ENCODE peak calls at places on chromosomes 6 and 20, in seven cellular contexts. Q is AG09309; Z is foreskin fibroblast; C is astrocyte of the cerebellum; O is CD8-positive, alpha-beta memory T cell; T is epithelial cell of esophagus; U is lower lobe of right lung. S is an unnamed sample.

GRCh38 chr20:50980851-50981713 is 22.5 kb downstream of the MOCS3 start:
- DNase-seq in Q (no peak), Z (peak; percentile 39), C (peak; percentile 38), O (peak; percentile 56), T (peak; percentile 66), U (peak; percentile 55), S (no peak)

GRCh38 chr6:1609662-1610496 is at the start of gene FOXC1:
- DNase-seq in Q (peak; percentile 85), Z (peak; percentile 90), C (peak; percentile 66), O (no peak), T (peak; percentile 92), U (peak; percentile 85), S (peak; percentile 97)

GRCh38 chr6:13526339-13526717 is 38.9 kb upstream of the GFOD1 start:
- DNase-seq in Q (no peak), Z (no peak), C (no peak), O (no peak), T (no peak), U (no peak), S (no peak)

GRCh38 chr6:154504865-154505449 is 5.5 kb downstream of the CNKSR3 start:
- DNase-seq in Q (no peak), Z (no peak), C (no peak), O (no peak), T (no peak), U (no peak), S (no peak)

GRCh38 chr6:141685416-141685815 is 447.3 kb upstream of the GJE1 start:
- DNase-seq in Q (no peak), Z (no peak), C (no peak), O (no peak), T (peak; percentile 7), U (no peak), S (no peak)

GRCh38 chr20:40293740-40294139 is 395.3 kb downstream of the MAFB start:
- DNase-seq in Q (no peak), Z (no peak), C (no peak), O (no peak), T (no peak), U (no peak), S (peak; percentile 64)

GRCh38 chr6:9388596-9388995 is 953.3 kb upstream of the SLC35B3 start:
- DNase-seq in Q (no peak), Z (no peak), C (no peak), O (no peak), T (no peak), U (no peak), S (no peak)

GRCh38 chr6:95431637-95432228 is 145.6 kb upstream of the MANEA start:
- DNase-seq in Q (peak; percentile 3), Z (no peak), C (peak; percentile 34), O (no peak), T (peak; percentile 63), U (no peak), S (no peak)

GRCh38 chr20:62358171-62358719 is 8.9 kb downstream of the LAMA5 start:
- DNase-seq in Q (no peak), Z (no peak), C (no peak), O (no peak), T (no peak), U (no peak), S (no peak)

GRCh38 chr20:11011653-11012052 is 337.9 kb upstream of the JAG1 start:
- DNase-seq in Q (no peak), Z (no peak), C (no peak), O (no peak), T (no peak), U (no peak), S (no peak)

GRCh38 chr6:15936503-15936902 is 192.4 kb upstream of the MYLIP start:
- DNase-seq in Q (no peak), Z (no peak), C (no peak), O (no peak), T (no peak), U (no peak), S (no peak)

GRCh38 chr20:54431545-54431944 is 43.8 kb upstream of the DOK5 start:
- DNase-seq in Q (peak; percentile 1), Z (peak; percentile 8), C (peak; percentile 12), O (no peak), T (peak; percentile 24), U (no peak), S (no peak)

GRCh38 chr6:151004415-151005024 is 139.0 kb downstream of the MTHFD1L start:
- DNase-seq in Q (peak; percentile 83), Z (peak; percentile 80), C (peak; percentile 81), O (no peak), T (peak; percentile 89), U (no peak), S (no peak)

GRCh38 chr6:151432650-151433049 is 19.3 kb downstream of the RMND1 start:
- DNase-seq in Q (no peak), Z (no peak), C (no peak), O (no peak), T (no peak), U (no peak), S (no peak)

GRCh38 chr6:158629376-158630221 is 14.9 kb downstream of the DYNLT1 start:
- DNase-seq in Q (no peak), Z (no peak), C (no peak), O (no peak), T (no peak), U (no peak), S (peak; percentile 66)

GRCh38 chr6:144678844-144679243 is 393.7 kb downstream of the UTRN start:
- DNase-seq in Q (peak; percentile 62), Z (peak; percentile 39), C (no peak), O (no peak), T (no peak), U (no peak), S (no peak)

GRCh38 chr6:113969888-113970807 is 800 bp downstream of the HDAC2 start:
- DNase-seq in Q (no peak), Z (no peak), C (no peak), O (peak; percentile 47), T (peak; percentile 60), U (peak; percentile 77), S (no peak)

GRCh38 chr6:19368511-19368910 is 468.7 kb upstream of the ID4 start:
- DNase-seq in Q (peak; percentile 48), Z (peak; percentile 38), C (peak; percentile 8), O (no peak), T (peak; percentile 76), U (no peak), S (no peak)

GRCh38 chr6:167000759-167001158 is 1.6 kb downstream of the CEP43 start:
- DNase-seq in Q (no peak), Z (no peak), C (no peak), O (no peak), T (no peak), U (no peak), S (peak; percentile 31)

GRCh38 chr6:42769051-42769450 is 12.8 kb upstream of the BICRAL start:
- DNase-seq in Q (no peak), Z (no peak), C (no peak), O (no peak), T (no peak), U (no peak), S (no peak)

GRCh38 chr6:2959909-2960719 is 11.3 kb downstream of the SERPINB6 start:
- DNase-seq in Q (peak; percentile 47), Z (peak; percentile 85), C (peak; percentile 27), O (no peak), T (peak; percentile 88), U (no peak), S (no peak)

GRCh38 chr6:142805042-142805441 is 139.9 kb downstream of the HIVEP2 start:
- DNase-seq in Q (no peak), Z (no peak), C (no peak), O (no peak), T (no peak), U (no peak), S (no peak)

GRCh38 chr6:16700202-16700997 is 60.9 kb downstream of the ATXN1 start:
- DNase-seq in Q (no peak), Z (no peak), C (no peak), O (peak; percentile 32), T (no peak), U (no peak), S (no peak)

GRCh38 chr6:46935687-46936086 is 13.9 kb upstream of the ADGRF5 start:
- DNase-seq in Q (no peak), Z (no peak), C (no peak), O (no peak), T (no peak), U (peak; percentile 60), S (no peak)

DNA sequence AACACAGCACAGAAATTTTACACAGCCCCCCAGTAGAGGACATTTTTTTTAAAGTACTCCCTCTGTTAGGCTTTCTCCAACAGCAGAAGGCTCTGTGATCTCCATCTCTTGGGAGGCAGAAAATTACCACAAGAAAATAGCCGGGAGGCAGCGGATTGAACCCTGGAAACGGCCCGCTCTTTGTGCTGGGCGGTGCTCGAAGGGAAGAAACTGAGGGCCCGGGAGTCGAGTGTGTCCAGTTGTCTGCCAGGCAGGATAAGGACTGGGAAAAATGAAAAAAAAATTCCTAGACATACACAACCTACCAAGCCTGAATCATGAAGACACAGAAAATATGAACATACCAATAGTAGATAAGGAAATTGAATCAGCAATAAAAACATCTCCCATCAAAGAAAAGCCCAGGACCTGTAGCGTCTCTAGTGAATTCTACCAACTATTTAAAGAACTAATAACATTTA is 31.5 kb downstream of the POM121L2 start:
- DNase-seq in Q (no peak), Z (no peak), C (no peak), O (no peak), T (no peak), U (no peak), S (no peak)
- H3K4me3 ChIP-seq in Q (peak overlapping the region; percentile 33), Z (peak overlapping the region; percentile 33), C (peak overlapping the region; percentile 39), O (no peak overlapping the region), T (peak overlapping the region; percentile 63), U (no peak overlapping the region), S (no peak overlapping the region)

DNA sequence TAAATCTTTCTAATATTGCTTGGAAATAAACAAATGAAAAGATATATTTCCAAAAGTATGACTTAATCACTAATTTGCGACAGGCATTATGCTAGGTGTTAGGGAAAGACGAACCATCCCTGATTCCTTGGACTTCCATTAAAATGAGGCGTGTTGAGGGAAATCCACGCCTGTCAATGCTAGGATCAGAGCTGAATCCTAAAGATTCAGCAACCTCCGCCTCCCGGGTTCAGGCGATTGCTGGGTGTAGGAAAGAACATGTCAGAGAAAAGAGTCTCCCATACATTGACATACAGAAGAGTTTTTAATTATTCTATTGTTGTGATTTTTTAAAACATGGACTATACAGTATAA is 16.8 kb upstream of the PRSS16 start:
- DNase-seq in Q (no peak), Z (no peak), C (no peak), O (no peak), T (no peak), U (no peak), S (no peak)
- H3K4me3 ChIP-seq in Q (no peak overlapping the region), Z (no peak overlapping the region), C (no peak overlapping the region), O (no peak overlapping the region), T (peak overlapping the region; percentile 40), U (no peak overlapping the region), S (no peak overlapping the region)

GRCh38 chr6:78533426-78533825 is 333.9 kb upstream of the IRAK1BP1 start:
- DNase-seq in Q (no peak), Z (no peak), C (no peak), O (no peak), T (no peak), U (no peak), S (no peak)
- H3K4me3 ChIP-seq in Q (no peak overlapping the region), Z (no peak overlapping the region), C (no peak overlapping the region), O (no peak overlapping the region), T (no peak overlapping the region), U (no peak overlapping the region), S (no peak overlapping the region)

GRCh38 chr6:165985281-165985925 is 182.2 kb downstream of the TBXT start:
- DNase-seq in Q (no peak), Z (no peak), C (no peak), O (no peak), T (no peak), U (no peak), S (no peak)
- H3K4me3 ChIP-seq in Q (no peak overlapping the region), Z (no peak overlapping the region), C (no peak overlapping the region), O (no peak overlapping the region), T (no peak overlapping the region), U (no peak overlapping the region), S (peak overlapping the region; percentile 65)